ENCODE peak calls at places on chromosome 1, in six cellular contexts. X is AG10803; P is HS-5; F is effector CD8-positive, alpha-beta T cell; K is naive thymus-derived CD4-positive, alpha-beta T cell; G is left cardiac atrium. U is an unnamed sample.
A peak's percentile ranks its signal among the peaks of the same experiment; 100 is the strongest.

GRCh38 chr1:154550657-154551056 is 7.8 kb downstream of the UBE2Q1 start:
- DNase-seq in F (no peak), X (no peak), K (no peak), P (no peak), G (no peak), U (no peak)

GRCh38 chr1:19754482-19754881 is 45.2 kb downstream of the TMCO4 start:
- DNase-seq in K (no peak), G (no peak), P (no peak), F (no peak), X (no peak), U (no peak)

GRCh38 chr1:43990271-43991199 is 864 bp upstream of the CCDC24 start:
- DNase-seq in F (no peak), P (no peak), G (no peak), X (no peak), K (no peak), U (no peak)

GRCh38 chr1:214002472-214002871 is 14.7 kb downstream of the PROX1 start:
- DNase-seq in G (no peak), F (no peak), X (peak; percentile 22), K (no peak), P (no peak), U (no peak)

GRCh38 chr1:186715887-186716809 is 35.9 kb upstream of the PTGS2 start:
- DNase-seq in K (no peak), X (peak; percentile 3), F (no peak), P (no peak), G (no peak), U (no peak)

GRCh38 chr1:39892611-39893595 is 8.8 kb downstream of the MYCL start:
- DNase-seq in K (no peak), X (peak; percentile 83), G (no peak), F (no peak), P (peak; percentile 49), U (peak; percentile 67)

GRCh38 chr1:87968259-87968955 is 639.7 kb downstream of the LMO4 start:
- DNase-seq in K (no peak), G (peak; percentile 69), X (peak; percentile 66), P (no peak), F (no peak), U (no peak)

GRCh38 chr1:64759968-64760367 is 15.1 kb downstream of the RAVER2 start:
- DNase-seq in G (no peak), K (no peak), F (no peak), P (no peak), X (no peak), U (no peak)

GRCh38 chr1:8363186-8363585 is 45.3 kb downstream of the SLC45A1 start:
- DNase-seq in K (no peak), F (no peak), G (no peak), P (no peak), X (no peak), U (no peak)

U was measured in CD4-positive, CD25-positive, alpha-beta regulatory T cell.